ENCODE peak calls at places on chromosomes 11 and 22, in six cellular contexts. Y, F, I, S, P and L are unnamed samples.

GRCh38 chr11:119694334-119694733 is 34.7 kb downstream of the NECTIN1 start:
- DNase-seq in Y (no peak), F (no peak), I (no peak), S (no peak), P (no peak), L (no peak)

GRCh38 chr11:12388171-12388570 is 10.8 kb downstream of the PARVA start:
- DNase-seq in Y (no peak), I (no peak), F (no peak), S (no peak), P (no peak), L (peak; percentile 43)

GRCh38 chr11:127369301-127369968 is 368.9 kb upstream of the KIRREL3 start:
- DNase-seq in P (no peak), Y (no peak), I (no peak), F (no peak), S (no peak), L (no peak)

GRCh38 chr22:32695451-32695891 is 106.0 kb upstream of the TIMP3 start:
- DNase-seq in S (no peak), Y (peak; percentile 64), F (no peak), I (peak; percentile 1), P (no peak), L (no peak)

GRCh38 chr22:44459041-44459440 is 39.0 kb downstream of the RTL6 start:
- DNase-seq in I (peak; percentile 35), S (no peak), F (no peak), Y (no peak), P (no peak), L (no peak)

GRCh38 chr11:115990004-115990447 is 485.8 kb upstream of the CADM1 start:
- DNase-seq in Y (no peak), S (no peak), F (peak; percentile 81), P (no peak), I (no peak), L (no peak)

GRCh38 chr22:38467904-38468760 is at the start of gene KDELR3:
- DNase-seq in P (peak; percentile 80), I (no peak), Y (peak; percentile 83), F (peak; percentile 59), S (peak; percentile 55), L (peak; percentile 46)

GRCh38 chr11:102287963-102288744 is 29.1 kb upstream of the BIRC3 start:
- DNase-seq in I (no peak), P (no peak), F (peak; percentile 88), Y (peak; percentile 87), S (peak; percentile 35), L (peak; percentile 50)

GRCh38 chr11:8086001-8086479 is 5.0 kb downstream of the TUB start:
- DNase-seq in F (peak; percentile 30), P (no peak), I (no peak), S (no peak), Y (no peak), L (no peak)

GRCh38 chr11:108432783-108433182 is 34.5 kb downstream of the C11orf65 start:
- DNase-seq in S (no peak), F (no peak), I (no peak), Y (no peak), P (no peak), L (no peak)

GRCh38 chr11:129696309-129696989 is 119.2 kb upstream of the TMEM45B start:
- DNase-seq in I (no peak), Y (no peak), F (no peak), P (no peak), S (no peak), L (no peak)

GRCh38 chr11:60847906-60848305 is 6.0 kb downstream of the CCDC86 start:
- DNase-seq in F (no peak), S (no peak), I (no peak), P (no peak), Y (no peak), L (no peak)

GRCh38 chr11:122180435-122180834 is 64.4 kb upstream of the BLID start:
- DNase-seq in I (no peak), S (no peak), Y (peak; percentile 84), F (no peak), P (no peak), L (no peak)

GRCh38 chr11:35427158-35427557 is 7.8 kb upstream of the SLC1A2 start:
- DNase-seq in Y (peak; percentile 86), S (no peak), P (no peak), I (no peak), F (no peak), L (peak; percentile 40)

GRCh38 chr22:49667236-49667635 is 160.4 kb downstream of the BRD1 start:
- DNase-seq in I (peak; percentile 59), P (peak; percentile 67), S (no peak), F (no peak), Y (peak; percentile 1), L (no peak)

GRCh38 chr11:45108070-45109064 is 38.1 kb upstream of the PRDM11 start:
- DNase-seq in P (no peak), I (no peak), F (no peak), Y (no peak), S (no peak), L (no peak)

GRCh38 chr11:70525006-70525405 is 126.7 kb downstream of the CTTN start:
- DNase-seq in S (no peak), P (no peak), Y (no peak), I (no peak), F (no peak), L (peak; percentile 80)

GRCh38 chr11:30488304-30488998 is 97.7 kb downstream of the MPPED2 start:
- DNase-seq in S (no peak), P (no peak), I (no peak), Y (peak; percentile 41), F (no peak), L (peak; percentile 85)

GRCh38 chr11:19988598-19988997 is 171.7 kb downstream of the DBX1 start:
- DNase-seq in P (peak; percentile 82), S (no peak), I (no peak), F (peak; percentile 83), Y (peak; percentile 88), L (peak; percentile 51)
- H3K4me3 ChIP-seq in P (no peak overlapping the region), S (no peak overlapping the region), I (no peak overlapping the region), F (no peak overlapping the region), Y (no peak overlapping the region), L (no peak overlapping the region)

GRCh38 chr11:58784995-58785394 is 53.3 kb upstream of the GLYAT start:
- DNase-seq in S (no peak), I (no peak), Y (no peak), P (no peak), F (peak; percentile 17), L (no peak)
- TF ChIP-seq CTCF in S (no peak), I (no peak), Y (peak; percentile 13), P (no peak), F (peak; percentile 31), L (no peak)

GRCh38 chr22:22168190-22168940 is 76.2 kb upstream of the VPREB1 start:
- DNase-seq in Y (peak; percentile 52), I (no peak), S (no peak), P (no peak), F (peak; percentile 80), L (no peak)
- H3K4me3 ChIP-seq in Y (no peak overlapping the region), I (peak overlapping the region; percentile 42), S (no peak overlapping the region), P (no peak overlapping the region), F (no peak overlapping the region), L (no peak overlapping the region)

GRCh38 chr11:68843703-68844312 is 2.1 kb upstream of the CPT1A start:
- DNase-seq in F (peak; percentile 92), P (peak; percentile 84), I (no peak), Y (peak; percentile 56), S (peak; percentile 75), L (peak; percentile 80)

GRCh38 chr11:68843052-68843561 is 1.4 kb upstream of the CPT1A start:
- DNase-seq in Y (peak; percentile 49), F (peak; percentile 72), P (no peak), S (peak; percentile 59), I (no peak), L (no peak)

GRCh38 chr11:68841718-68842426 is at the start of gene CPT1A:
- DNase-seq in Y (peak; percentile 78), P (peak; percentile 90), F (peak; percentile 78), S (peak; percentile 80), I (peak; percentile 87), L (peak; percentile 78)

GRCh38 chr11:68840661-68841653 is 759 bp downstream of the CPT1A start:
- DNase-seq in F (peak; percentile 73), I (no peak), Y (peak; percentile 62), P (peak; percentile 79), S (peak; percentile 65), L (peak; percentile 39)

GRCh38 chr11:68842427-68843051 is 823 bp upstream of the CPT1A start:
- DNase-seq in P (no peak), F (no peak), S (no peak), I (no peak), Y (no peak), L (no peak)
- TF ChIP-seq CTCF in P (no peak), F (no peak), S (no peak), I (no peak), Y (no peak), L (no peak)

DNA sequence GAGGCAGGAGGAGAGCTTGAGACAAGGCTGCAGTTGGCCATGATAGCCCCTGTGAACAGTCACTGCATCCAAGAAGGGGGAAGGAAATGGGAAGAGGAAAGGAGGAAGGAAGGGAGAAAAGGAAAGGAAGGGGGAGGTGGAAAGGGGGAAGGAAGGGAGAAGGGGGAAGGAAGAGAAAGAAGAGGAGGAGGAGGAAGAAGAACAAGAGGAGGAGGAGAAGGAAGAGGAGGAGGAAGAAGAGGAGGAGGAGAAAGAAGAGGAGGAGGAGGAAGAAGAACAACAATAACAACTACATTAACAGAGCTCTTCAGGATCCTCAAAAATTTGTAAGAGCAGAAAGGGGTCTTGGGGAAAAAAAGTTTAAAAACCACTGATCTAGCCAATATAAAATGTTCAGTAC is 5.2 kb downstream of the RAB6A start:
- DNase-seq in Y (no peak), F (no peak), S (no peak), P (no peak), I (no peak), L (no peak)
- H3K4me3 ChIP-seq in Y (no peak overlapping the region), F (no peak overlapping the region), S (no peak overlapping the region), P (no peak overlapping the region), I (no peak overlapping the region), L (no peak overlapping the region)

GRCh38 chr22:24506802-24507438 is 11.8 kb downstream of the UPB1 start:
- DNase-seq in I (no peak), P (no peak), S (no peak), Y (no peak), F (peak; percentile 34), L (no peak)

GRCh38 chr22:24510694-24511625 is 15.8 kb downstream of the UPB1 start:
- DNase-seq in I (no peak), S (peak; percentile 60), F (no peak), P (no peak), Y (peak; percentile 77), L (no peak)

GRCh38 chr22:24503851-24504170 is 8.7 kb downstream of the UPB1 start:
- DNase-seq in P (no peak), Y (no peak), S (no peak), I (no peak), F (no peak), L (no peak)

GRCh38 chr22:24505337-24505736 is 10.2 kb downstream of the UPB1 start:
- DNase-seq in F (no peak), I (no peak), P (no peak), S (no peak), Y (no peak), L (no peak)

GRCh38 chr22:24507742-24508141 is 12.6 kb downstream of the UPB1 start:
- DNase-seq in I (no peak), P (no peak), Y (no peak), F (peak; percentile 92), S (no peak), L (no peak)
- TF ChIP-seq CTCF in I (no peak), P (no peak), Y (no peak), F (peak; percentile 69), S (no peak), L (no peak)